ENCODE peak calls at places on chromosomes 3 and 15, in six cellular contexts. One of them, this sample, is unnamed.

GRCh38 chr15:78212546-78213424 is 21.6 kb downstream of the ACSBG1 start:
- DNase-seq in PC-9: peak; percentile 85
- DNase-seq in AG04449: no peak
- DNase-seq in GM10248: no peak
- DNase-seq in tibial nerve: no peak
- DNase-seq in DND-41: no peak
- DNase-seq in this sample: no peak

GRCh38 chr15:39028069-39028468 is 463.5 kb upstream of the RASGRP1 start:
- DNase-seq in PC-9: no peak
- DNase-seq in AG04449: no peak
- DNase-seq in GM10248: no peak
- DNase-seq in tibial nerve: peak; percentile 15
- DNase-seq in DND-41: no peak
- DNase-seq in this sample: no peak

GRCh38 chr3:29773481-29773880 is 492.6 kb downstream of the RBMS3 start:
- DNase-seq in PC-9: no peak
- DNase-seq in AG04449: no peak
- DNase-seq in GM10248: no peak
- DNase-seq in tibial nerve: no peak
- DNase-seq in DND-41: no peak
- DNase-seq in this sample: no peak

GRCh38 chr3:149407898-149408297 is 30.4 kb upstream of the TM4SF1 start:
- DNase-seq in PC-9: no peak
- DNase-seq in AG04449: no peak
- DNase-seq in GM10248: no peak
- DNase-seq in tibial nerve: no peak
- DNase-seq in DND-41: no peak
- DNase-seq in this sample: no peak

GRCh38 chr3:37558580-37558979 is 303.1 kb upstream of the CTDSPL start:
- DNase-seq in PC-9: no peak
- DNase-seq in AG04449: no peak
- DNase-seq in GM10248: no peak
- DNase-seq in tibial nerve: no peak
- DNase-seq in DND-41: no peak
- DNase-seq in this sample: no peak

GRCh38 chr3:60708191-60708975 is 542.9 kb downstream of the FHIT start:
- DNase-seq in PC-9: no peak
- DNase-seq in AG04449: peak; percentile 63
- DNase-seq in GM10248: no peak
- DNase-seq in tibial nerve: no peak
- DNase-seq in DND-41: no peak
- DNase-seq in this sample: no peak

GRCh38 chr3:169722715-169723114 is 42.1 kb downstream of the TERC start:
- DNase-seq in PC-9: no peak
- DNase-seq in AG04449: no peak
- DNase-seq in GM10248: no peak
- DNase-seq in tibial nerve: no peak
- DNase-seq in DND-41: no peak
- DNase-seq in this sample: no peak

GRCh38 chr3:126245811-126246727 is 65.7 kb upstream of the ALDH1L1 start:
- DNase-seq in PC-9: no peak
- DNase-seq in AG04449: no peak
- DNase-seq in GM10248: peak; percentile 25
- DNase-seq in tibial nerve: peak; percentile 70
- DNase-seq in DND-41: peak; percentile 43
- DNase-seq in this sample: no peak

GRCh38 chr3:96331341-96331740 is 483.1 kb upstream of the EPHA6 start:
- DNase-seq in PC-9: no peak
- DNase-seq in AG04449: no peak
- DNase-seq in GM10248: no peak
- DNase-seq in tibial nerve: no peak
- DNase-seq in DND-41: no peak
- DNase-seq in this sample: no peak

GRCh38 chr3:107562979-107563531 is 40.3 kb downstream of the BBX start:
- DNase-seq in PC-9: no peak
- DNase-seq in AG04449: no peak
- DNase-seq in GM10248: no peak
- DNase-seq in tibial nerve: no peak
- DNase-seq in DND-41: no peak
- DNase-seq in this sample: no peak

GRCh38 chr3:117885046-117885445 is 1149.6 kb downstream of the IGSF11 start:
- DNase-seq in PC-9: no peak
- DNase-seq in AG04449: no peak
- DNase-seq in GM10248: no peak
- DNase-seq in tibial nerve: no peak
- DNase-seq in DND-41: peak; percentile 9
- DNase-seq in this sample: no peak

GRCh38 chr15:74400313-74400850 is 32.9 kb upstream of the CYP11A1 start:
- DNase-seq in PC-9: peak; percentile 48
- DNase-seq in AG04449: no peak
- DNase-seq in GM10248: no peak
- DNase-seq in tibial nerve: no peak
- DNase-seq in DND-41: peak; percentile 74
- DNase-seq in this sample: no peak

GRCh38 chr15:64775551-64776401 is at the start of gene RBPMS2:
- DNase-seq in PC-9: no peak
- DNase-seq in AG04449: no peak
- DNase-seq in GM10248: peak; percentile 68
- DNase-seq in tibial nerve: peak; percentile 15
- DNase-seq in DND-41: peak; percentile 20
- DNase-seq in this sample: no peak

GRCh38 chr3:89256882-89257281 is 149.5 kb downstream of the EPHA3 start:
- DNase-seq in PC-9: no peak
- DNase-seq in AG04449: no peak
- DNase-seq in GM10248: no peak
- DNase-seq in tibial nerve: no peak
- DNase-seq in DND-41: no peak
- DNase-seq in this sample: no peak

GRCh38 chr15:93210995-93211394 is 122.0 kb upstream of the RGMA start:
- DNase-seq in PC-9: no peak
- DNase-seq in AG04449: no peak
- DNase-seq in GM10248: no peak
- DNase-seq in tibial nerve: no peak
- DNase-seq in DND-41: no peak
- DNase-seq in this sample: no peak

GRCh38 chr3:143276592-143276991 is 157.0 kb downstream of the CHST2 start:
- DNase-seq in PC-9: no peak
- DNase-seq in AG04449: no peak
- DNase-seq in GM10248: peak; percentile 11
- DNase-seq in tibial nerve: no peak
- DNase-seq in DND-41: no peak
- DNase-seq in this sample: no peak

GRCh38 chr15:90463381-90463780 is 66.3 kb upstream of the CRTC3 start:
- DNase-seq in PC-9: no peak
- DNase-seq in AG04449: peak; percentile 33
- DNase-seq in GM10248: peak; percentile 52
- DNase-seq in tibial nerve: no peak
- DNase-seq in DND-41: no peak
- DNase-seq in this sample: no peak

GRCh38 chr3:195873971-195874370 is 34.4 kb downstream of the TNK2 start:
- DNase-seq in PC-9: peak; percentile 64
- DNase-seq in AG04449: no peak
- DNase-seq in GM10248: no peak
- DNase-seq in tibial nerve: no peak
- DNase-seq in DND-41: no peak
- DNase-seq in this sample: no peak

GRCh38 chr3:122858373-122858772 is 63.5 kb downstream of the SLC49A4 start:
- DNase-seq in PC-9: no peak
- DNase-seq in AG04449: no peak
- DNase-seq in GM10248: no peak
- DNase-seq in tibial nerve: no peak
- DNase-seq in DND-41: no peak
- DNase-seq in this sample: no peak

GRCh38 chr3:34056181-34056910 is 257.9 kb downstream of the PDCD6IP start:
- DNase-seq in PC-9: no peak
- DNase-seq in AG04449: no peak
- DNase-seq in GM10248: no peak
- DNase-seq in tibial nerve: no peak
- DNase-seq in DND-41: no peak
- DNase-seq in this sample: no peak

GRCh38 chr3:38247366-38248035 is 18.1 kb upstream of the SLC22A13 start:
- DNase-seq in PC-9: peak; percentile 70
- DNase-seq in AG04449: peak; percentile 71
- DNase-seq in GM10248: no peak
- DNase-seq in tibial nerve: peak; percentile 34
- DNase-seq in DND-41: no peak
- DNase-seq in this sample: no peak

GRCh38 chr3:13623101-13623654 is 74.3 kb downstream of the FBLN2 start:
- DNase-seq in PC-9: no peak
- DNase-seq in AG04449: no peak
- DNase-seq in GM10248: no peak
- DNase-seq in tibial nerve: no peak
- DNase-seq in DND-41: no peak
- DNase-seq in this sample: no peak

GRCh38 chr3:22284559-22284958 is 533.5 kb upstream of the ZNF385D start:
- DNase-seq in PC-9: no peak
- DNase-seq in AG04449: no peak
- DNase-seq in GM10248: no peak
- DNase-seq in tibial nerve: no peak
- DNase-seq in DND-41: no peak
- DNase-seq in this sample: no peak

GRCh38 chr3:65344444-65344843 is 656.6 kb upstream of the ADAMTS9 start:
- DNase-seq in PC-9: no peak
- DNase-seq in AG04449: no peak
- DNase-seq in GM10248: no peak
- DNase-seq in tibial nerve: no peak
- DNase-seq in DND-41: no peak
- DNase-seq in this sample: no peak

GRCh38 chr3:79115458-79115857 is 652.3 kb downstream of the ROBO1 start:
- DNase-seq in PC-9: no peak
- DNase-seq in AG04449: no peak
- DNase-seq in GM10248: no peak
- DNase-seq in tibial nerve: no peak
- DNase-seq in DND-41: no peak
- DNase-seq in this sample: no peak

GRCh38 chr3:9903904-9904303 is 1.3 kb downstream of the IL17RE start:
- DNase-seq in PC-9: no peak
- DNase-seq in AG04449: no peak
- DNase-seq in GM10248: no peak
- DNase-seq in tibial nerve: no peak
- DNase-seq in DND-41: no peak
- DNase-seq in this sample: no peak

GRCh38 chr3:188230962-188231361 is 77.0 kb downstream of the LPP start:
- DNase-seq in PC-9: peak; percentile 56
- DNase-seq in AG04449: no peak
- DNase-seq in GM10248: no peak
- DNase-seq in tibial nerve: no peak
- DNase-seq in DND-41: no peak
- DNase-seq in this sample: no peak

GRCh38 chr3:62659660-62660059 is 215.6 kb downstream of the CADPS start:
- DNase-seq in PC-9: no peak
- DNase-seq in AG04449: no peak
- DNase-seq in GM10248: no peak
- DNase-seq in tibial nerve: no peak
- DNase-seq in DND-41: no peak
- DNase-seq in this sample: no peak
- TF ChIP-seq CTCF in PC-9: no peak
- TF ChIP-seq CTCF in AG04449: no peak
- TF ChIP-seq CTCF in GM10248: no peak
- TF ChIP-seq CTCF in tibial nerve: no peak
- TF ChIP-seq CTCF in DND-41: peak; percentile 43
- TF ChIP-seq CTCF in this sample: peak; percentile 35

DNA sequence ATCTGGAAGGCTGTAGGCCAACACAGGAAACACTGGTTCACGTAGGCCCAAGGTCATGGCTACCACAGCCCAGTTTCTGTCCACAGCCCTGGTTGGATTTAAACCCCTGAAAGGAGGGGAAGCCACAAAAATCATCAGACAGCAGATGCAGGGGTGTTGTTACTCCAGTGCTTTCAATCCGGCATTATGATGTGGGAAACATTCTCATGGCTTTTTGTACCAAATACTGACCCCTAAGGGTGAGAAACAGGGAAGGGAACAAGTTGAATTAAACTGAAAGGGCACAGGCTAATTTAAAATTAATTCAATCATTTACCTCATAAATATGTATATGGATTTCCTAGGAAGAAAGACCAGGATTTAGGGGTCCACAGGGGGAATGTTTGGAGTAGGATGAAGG is 375.6 kb downstream of the CTNNB1 start:
- DNase-seq in PC-9: no peak
- DNase-seq in AG04449: no peak
- DNase-seq in GM10248: no peak
- DNase-seq in tibial nerve: no peak
- DNase-seq in DND-41: no peak
- DNase-seq in this sample: no peak
- TF ChIP-seq CTCF in PC-9: no peak
- TF ChIP-seq CTCF in AG04449: no peak
- TF ChIP-seq CTCF in GM10248: peak; percentile 9
- TF ChIP-seq CTCF in tibial nerve: no peak
- TF ChIP-seq CTCF in DND-41: no peak
- TF ChIP-seq CTCF in this sample: no peak

GRCh38 chr3:40309439-40309924 is at the start of gene EIF1B:
- DNase-seq in PC-9: peak; percentile 85
- DNase-seq in AG04449: peak; percentile 79
- DNase-seq in GM10248: peak; percentile 97
- DNase-seq in tibial nerve: peak; percentile 98
- DNase-seq in DND-41: peak; percentile 98
- DNase-seq in this sample: peak; percentile 60

GRCh38 chr3:40312661-40313226 is 3.2 kb downstream of the EIF1B start:
- DNase-seq in PC-9: no peak
- DNase-seq in AG04449: no peak
- DNase-seq in GM10248: no peak
- DNase-seq in tibial nerve: no peak
- DNase-seq in DND-41: no peak
- DNase-seq in this sample: no peak

GRCh38 chr3:40308725-40309438 is 625 bp upstream of the EIF1B start:
- DNase-seq in PC-9: no peak
- DNase-seq in AG04449: no peak
- DNase-seq in GM10248: peak; percentile 15
- DNase-seq in tibial nerve: no peak
- DNase-seq in DND-41: no peak
- DNase-seq in this sample: no peak

GRCh38 chr3:40310690-40311089 is 1.2 kb downstream of the EIF1B start:
- DNase-seq in PC-9: no peak
- DNase-seq in AG04449: no peak
- DNase-seq in GM10248: no peak
- DNase-seq in tibial nerve: no peak
- DNase-seq in DND-41: no peak
- DNase-seq in this sample: no peak

GRCh38 chr3:40309925-40310635 is 573 bp downstream of the EIF1B start:
- DNase-seq in PC-9: no peak
- DNase-seq in AG04449: no peak
- DNase-seq in GM10248: peak; percentile 51
- DNase-seq in tibial nerve: peak; percentile 32
- DNase-seq in DND-41: peak; percentile 41
- DNase-seq in this sample: no peak
- TF ChIP-seq CTCF in PC-9: no peak
- TF ChIP-seq CTCF in AG04449: no peak
- TF ChIP-seq CTCF in GM10248: no peak
- TF ChIP-seq CTCF in tibial nerve: no peak
- TF ChIP-seq CTCF in DND-41: no peak
- TF ChIP-seq CTCF in this sample: no peak

DNA sequence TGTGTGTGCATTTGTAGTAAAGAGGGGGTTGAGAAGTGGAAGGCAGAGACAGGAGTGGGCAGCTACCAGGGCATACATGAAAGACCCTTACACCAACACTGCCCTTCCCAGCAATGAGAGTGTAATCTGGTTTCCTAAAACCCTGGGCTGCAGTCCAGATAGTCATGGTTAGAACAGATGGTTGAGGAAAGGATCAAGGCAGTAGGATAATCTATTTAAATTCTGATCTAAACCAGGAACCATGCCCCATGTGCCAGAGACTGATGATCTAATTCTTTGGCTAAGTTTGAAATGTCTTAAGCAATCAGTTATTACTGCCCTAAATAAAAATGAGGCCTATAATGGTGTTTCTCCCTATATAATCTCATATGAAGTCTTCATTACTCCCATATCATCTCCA is 59.6 kb downstream of the PRTG start:
- DNase-seq in PC-9: no peak
- DNase-seq in AG04449: no peak
- DNase-seq in GM10248: no peak
- DNase-seq in tibial nerve: no peak
- DNase-seq in DND-41: no peak
- DNase-seq in this sample: no peak
- TF ChIP-seq CTCF in PC-9: no peak
- TF ChIP-seq CTCF in AG04449: no peak
- TF ChIP-seq CTCF in GM10248: no peak
- TF ChIP-seq CTCF in tibial nerve: no peak
- TF ChIP-seq CTCF in DND-41: no peak
- TF ChIP-seq CTCF in this sample: no peak